ENCODE peak calls at places on chromosomes 12 and 14, in four cellular contexts. L is HS-27A, F is iPS DF 6.9, Q is HuH-7. R is an unnamed sample.

GRCh38 chr14:24398943-24399801 is at the start of gene NYNRIN:
- DNase-seq in L (no peak), Q (peak), F (no peak), R (no peak)

GRCh38 chr14:99378782-99379214 is 101.9 kb downstream of the SETD3 start:
- DNase-seq in Q (no peak), L (peak), F (no peak), R (no peak)

GRCh38 chr12:74379114-74379513 is 158.5 kb upstream of the ATXN7L3B start:
- DNase-seq in F (no peak), L (no peak), Q (no peak), R (no peak)

GRCh38 chr14:53152627-53152908 is 555 bp downstream of the DDHD1 start:
- DNase-seq in L (peak), F (no peak), Q (no peak), R (no peak)

GRCh38 chr14:100289916-100290606 is 16.2 kb downstream of the SLC25A29 start:
- DNase-seq in F (no peak), Q (no peak), L (no peak), R (no peak)

GRCh38 chr14:74501135-74501614 is 7.6 kb downstream of the ISCA2 start:
- DNase-seq in F (peak), L (no peak), Q (peak), R (peak)

GRCh38 chr12:83710851-83711250 is 1024.1 kb downstream of the TMTC2 start:
- DNase-seq in Q (no peak), L (no peak), F (no peak), R (no peak)

GRCh38 chr12:52151859-52152783 is 39.7 kb downstream of the KRT80 start:
- DNase-seq in F (no peak), Q (peak), L (no peak), R (peak)